ENCODE peak calls at places on chromosome 21, in nine cellular contexts. I is suprapubic skin, F is psoas muscle, C is adipocyte, J is colonic mucosa, P is esophagus squamous epithelium, D is cardiac muscle cell, B is ovary, G is body of pancreas. U is an unnamed sample.

GRCh38 chr21:38937844-38938243 is 132.1 kb downstream of the ETS2 start:
- DNase-seq in P (no peak), G (no peak), J (no peak), F (no peak), I (no peak), B (no peak), D (no peak), C (no peak), U (no peak)

GRCh38 chr21:31503467-31503866 is 156.0 kb upstream of the SOD1 start:
- DNase-seq in B (no peak), G (no peak), C (no peak), F (no peak), D (no peak), P (no peak), J (no peak), I (no peak), U (no peak)

GRCh38 chr21:46633561-46633960 is 1.9 kb upstream of the PRMT2 start:
- DNase-seq in I (no peak), C (no peak), F (no peak), D (no peak), B (no peak), G (no peak), P (no peak), J (no peak), U (no peak)

GRCh38 chr21:16079830-16080229 is 350.0 kb downstream of the USP25 start:
- DNase-seq in C (peak; percentile 76), I (no peak), D (no peak), G (no peak), F (no peak), J (no peak), B (no peak), P (no peak), U (no peak)

GRCh38 chr21:38965241-38965640 is 159.5 kb downstream of the ETS2 start:
- DNase-seq in C (no peak), B (no peak), I (no peak), G (no peak), J (no peak), P (no peak), F (no peak), D (peak; percentile 46), U (no peak)

GRCh38 chr21:31862078-31862477 is 10.7 kb upstream of the HUNK start:
- DNase-seq in I (no peak), G (no peak), J (no peak), B (no peak), D (no peak), P (no peak), C (no peak), F (no peak), U (no peak)

GRCh38 chr21:33901421-33902288 is 13.9 kb downstream of the ATP5PO start:
- DNase-seq in C (peak; percentile 70), F (no peak), G (peak; percentile 34), I (no peak), P (no peak), J (no peak), D (peak; percentile 65), B (no peak), U (no peak)

GRCh38 chr21:40067751-40068150 is 200.5 kb downstream of the PCP4 start:
- DNase-seq in G (no peak), B (no peak), J (no peak), C (no peak), D (no peak), P (no peak), I (no peak), F (no peak), U (no peak)

GRCh38 chr21:26112127-26112742 is 58.3 kb downstream of the APP start:
- DNase-seq in J (no peak), I (no peak), C (no peak), F (no peak), B (no peak), P (no peak), G (no peak), D (no peak), U (no peak)

GRCh38 chr21:23887709-23888303 is 1719.5 kb downstream of the MRPL39 start:
- DNase-seq in B (no peak), F (no peak), J (no peak), G (no peak), C (no peak), P (no peak), D (no peak), I (no peak), U (no peak)

GRCh38 chr21:33940164-33940563 is 24.6 kb upstream of the ATP5PO start:
- DNase-seq in B (no peak), J (no peak), I (no peak), F (no peak), G (no peak), C (no peak), P (no peak), D (no peak), U (no peak)

GRCh38 chr21:38807987-38808386 is 2.3 kb downstream of the ETS2 start:
- DNase-seq in J (peak; percentile 61), C (no peak), P (no peak), I (no peak), F (no peak), G (no peak), B (no peak), D (no peak), U (no peak)

GRCh38 chr21:25428537-25428936 is 178.7 kb downstream of the MRPL39 start:
- DNase-seq in G (no peak), J (no peak), B (no peak), C (no peak), P (no peak), D (no peak), F (no peak), I (no peak), U (no peak)

GRCh38 chr21:28615276-28615675 is 377.4 kb downstream of the LTN1 start:
- DNase-seq in P (no peak), J (no peak), G (no peak), D (no peak), I (no peak), C (peak; percentile 60), F (no peak), B (no peak), U (no peak)

GRCh38 chr21:31630062-31630711 is 29.3 kb upstream of the SOD1 start:
- DNase-seq in I (no peak), J (no peak), P (no peak), D (no peak), F (no peak), B (peak; percentile 22), G (peak; percentile 89), C (no peak), U (peak; percentile 93)

GRCh38 chr21:16196521-16197208 is 466.9 kb downstream of the USP25 start:
- DNase-seq in I (no peak), G (no peak), B (no peak), F (no peak), D (no peak), P (no peak), C (peak; percentile 31), J (no peak), U (no peak)

GRCh38 chr21:33760641-33761103 is 118.4 kb downstream of the ITSN1 start:
- DNase-seq in B (no peak), F (no peak), D (no peak), I (no peak), G (no peak), J (no peak), C (peak; percentile 69), P (no peak), U (no peak)

GRCh38 chr21:31043495-31043894 is 5.2 kb upstream of the KRTAP19-8 start:
- DNase-seq in F (no peak), B (no peak), P (no peak), C (no peak), J (no peak), G (no peak), I (no peak), D (no peak), U (no peak)

GRCh38 chr21:33668180-33668579 is 25.9 kb downstream of the ITSN1 start:
- DNase-seq in B (no peak), C (peak; percentile 34), D (no peak), J (no peak), P (no peak), G (no peak), I (no peak), F (no peak), U (no peak)

GRCh38 chr21:19507682-19508260 is 1104.2 kb upstream of the TMPRSS15 start:
- DNase-seq in J (no peak), D (peak; percentile 28), I (no peak), P (no peak), C (no peak), B (no peak), G (no peak), F (no peak), U (no peak)

GRCh38 chr21:45295576-45296365 is 8.1 kb upstream of the POFUT2 start:
- DNase-seq in I (no peak), B (peak; percentile 43), D (peak; percentile 46), C (peak; percentile 83), F (no peak), P (no peak), G (no peak), J (peak; percentile 18), U (no peak)
- H3K4me1 ChIP-seq in I (peaks cover 54% of the 10 kb centered on the region), B (peaks cover 39% of the 10 kb centered on the region), D (peaks cover 44% of the 10 kb centered on the region), C (peaks cover 36% of the 10 kb centered on the region), F (peaks cover 18% of the 10 kb centered on the region), P (peaks cover 24% of the 10 kb centered on the region), G (peaks cover 44% of the 10 kb centered on the region), J (peaks cover 15% of the 10 kb centered on the region), U (no peaks in the 10 kb centered on the region)

DNA sequence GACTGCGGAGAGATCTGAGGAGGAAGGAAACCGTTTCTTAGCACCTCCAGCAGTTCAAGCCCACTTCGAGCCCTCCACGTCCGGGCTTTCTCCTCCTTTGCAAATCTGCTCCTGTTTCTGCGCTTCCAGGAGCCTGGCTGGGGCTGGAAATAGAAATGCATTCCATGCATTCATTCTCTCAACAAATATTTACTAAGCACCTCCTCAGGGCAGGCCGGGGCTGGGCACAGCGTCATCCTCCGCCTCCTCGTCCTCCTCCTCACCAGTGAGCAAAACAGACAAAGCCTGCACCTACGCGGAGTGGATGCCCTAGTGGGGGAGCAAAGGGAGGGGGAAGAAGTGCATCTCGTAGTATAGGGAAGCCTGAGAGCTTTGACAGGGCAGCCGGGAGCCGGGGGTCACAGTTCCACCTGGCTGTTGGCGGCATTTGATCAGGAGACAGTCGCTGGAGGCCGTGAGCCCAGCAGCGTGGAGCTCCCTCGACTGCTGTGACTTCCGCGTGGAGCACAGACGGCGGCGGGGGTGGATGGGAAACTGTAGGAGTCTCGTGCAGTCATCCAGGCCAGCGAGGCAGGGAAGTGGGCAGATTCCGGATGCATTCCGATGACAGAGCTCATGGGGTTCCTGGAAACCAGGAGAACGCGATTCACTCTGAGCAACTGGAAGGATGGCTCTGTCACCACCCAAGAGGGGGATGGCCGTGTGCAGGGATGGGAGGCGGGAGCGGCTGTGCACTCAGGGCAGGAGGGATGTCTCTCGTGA is 93.4 kb downstream of the SIK1 start:
- DNase-seq in C (peak; percentile 82), P (no peak), J (no peak), B (peak; percentile 59), F (peak; percentile 58), G (peak; percentile 55), I (no peak), D (peak; percentile 79), U (peak; percentile 89)
- H3K4me1 ChIP-seq in C (peaks cover 20% of the 10 kb centered on the region), P (peaks cover 11% of the 10 kb centered on the region), J (no peaks in the 10 kb centered on the region), B (peaks cover 19% of the 10 kb centered on the region), F (peaks cover 7% of the 10 kb centered on the region), G (peaks cover 19% of the 10 kb centered on the region), I (peaks cover 26% of the 10 kb centered on the region), D (peaks cover 29% of the 10 kb centered on the region), U (peaks cover 15% of the 10 kb centered on the region)

GRCh38 chr21:44640761-44641160 is 3.6 kb downstream of the KRTAP10-10 start:
- DNase-seq in P (no peak), G (no peak), J (no peak), B (no peak), D (no peak), F (no peak), C (no peak), I (no peak), U (no peak)
- H3K4me1 ChIP-seq in P (no peaks in the 10 kb centered on the region), G (no peaks in the 10 kb centered on the region), J (no peaks in the 10 kb centered on the region), B (no peaks in the 10 kb centered on the region), D (no peaks in the 10 kb centered on the region), F (no peaks in the 10 kb centered on the region), C (no peaks in the 10 kb centered on the region), I (no peaks in the 10 kb centered on the region), U (no peaks in the 10 kb centered on the region)

GRCh38 chr21:34992736-34993135 is 56.4 kb downstream of the RUNX1 start:
- DNase-seq in I (peak; percentile 84), J (no peak), B (no peak), F (peak; percentile 74), D (no peak), P (no peak), C (no peak), G (peak; percentile 24), U (no peak)
- H3K4me1 ChIP-seq in I (peaks cover 20% of the 10 kb centered on the region), J (no peaks in the 10 kb centered on the region), B (peaks cover 2% of the 10 kb centered on the region), F (peaks cover 14% of the 10 kb centered on the region), D (peaks cover 8% of the 10 kb centered on the region), P (no peaks in the 10 kb centered on the region), C (peaks cover 69% of the 10 kb centered on the region), G (no peaks in the 10 kb centered on the region), U (no peaks in the 10 kb centered on the region)